ENCODE peak calls at places on chromosomes 5 and 9, in five cellular contexts. I is left ventricle myocardium inferior, Z is endodermal cell, J is psoas muscle, N is transverse colon. L is an unnamed sample. For H3K36me3 and H3K27me3, the result is how much of the 10 kb centered on the place peaks cover.

GRCh38 chr5:180400416-180400815 is 47.3 kb upstream of the GFPT2 start:
- DNase-seq in I (no peak), Z (no peak), J (no peak), N (no peak), L (peak)

GRCh38 chr5:137666109-137666850 is 69.6 kb downstream of the KLHL3 start:
- DNase-seq in I (no peak), Z (no peak), J (no peak), N (no peak), L (no peak)

GRCh38 chr9:71048271-71048670 is 73.2 kb downstream of the TRPM3 start:
- DNase-seq in I (no peak), Z (no peak), J (no peak), N (no peak), L (no peak)

GRCh38 chr9:21402387-21403247 is 6.3 kb upstream of the IFNA8 start:
- DNase-seq in I (no peak), Z (peak), J (peak), N (no peak), L (peak)

GRCh38 chr5:92687793-92688467 is 893.1 kb downstream of the NR2F1-AS1 start:
- DNase-seq in I (no peak), Z (peak), J (no peak), N (no peak), L (peak)

GRCh38 chr5:14718778-14719177 is 54.3 kb downstream of the OTULIN start:
- DNase-seq in I (no peak), Z (no peak), J (no peak), N (no peak), L (no peak)

GRCh38 chr5:90940227-90940995 is 381.8 kb downstream of the ADGRV1 start:
- DNase-seq in I (no peak), Z (peak), J (no peak), N (peak), L (peak)

GRCh38 chr5:2887401-2888348 is 136.2 kb upstream of the IRX2 start:
- DNase-seq in I (no peak), Z (peak), J (no peak), N (no peak), L (no peak)

GRCh38 chr5:113242481-113243348 is 192.1 kb downstream of the TSSK1B start:
- DNase-seq in I (no peak), Z (no peak), J (no peak), N (no peak), L (no peak)

GRCh38 chr5:50968296-50969206 is 302.1 kb downstream of the PARP8 start:
- DNase-seq in I (no peak), Z (peak), J (no peak), N (no peak), L (no peak)

GRCh38 chr9:95506438-95506691 is 10.4 kb downstream of the PTCH1 start:
- DNase-seq in I (peak), Z (peak), J (no peak), N (peak), L (peak)

GRCh38 chr5:19608434-19608833 is 379.6 kb downstream of the CDH18 start:
- DNase-seq in I (no peak), Z (no peak), J (no peak), N (no peak), L (no peak)

GRCh38 chr9:18976368-18977238 is 56.4 kb downstream of the SAXO1 start:
- DNase-seq in I (no peak), Z (no peak), J (no peak), N (no peak), L (no peak)

GRCh38 chr5:32711693-32712462 is 757 bp downstream of the NPR3 start:
- DNase-seq in I (peak), Z (peak), J (peak), N (no peak), L (peak)

GRCh38 chr9:98181746-98182068 is 10.7 kb downstream of the CORO2A start:
- DNase-seq in I (no peak), Z (no peak), J (no peak), N (no peak), L (no peak)

GRCh38 chr5:138276402-138277054 is 2.1 kb upstream of the GFRA3 start:
- DNase-seq in I (no peak), Z (no peak), J (no peak), N (no peak), L (no peak)

GRCh38 chr5:97377582-97377981 is 194.5 kb upstream of the RIOK2 start:
- DNase-seq in I (no peak), Z (no peak), J (no peak), N (no peak), L (no peak)

GRCh38 chr5:78576376-78576775 is 72.2 kb downstream of the LHFPL2 start:
- DNase-seq in I (no peak), Z (no peak), J (no peak), N (no peak), L (no peak)

GRCh38 chr5:94375801-94376200 is 242.6 kb downstream of the KIAA0825 start:
- DNase-seq in I (no peak), Z (no peak), J (no peak), N (no peak), L (no peak)

GRCh38 chr5:73094415-73094814 is 26.0 kb upstream of the TMEM171 start:
- DNase-seq in I (no peak), Z (no peak), J (no peak), N (no peak), L (no peak)

DNA sequence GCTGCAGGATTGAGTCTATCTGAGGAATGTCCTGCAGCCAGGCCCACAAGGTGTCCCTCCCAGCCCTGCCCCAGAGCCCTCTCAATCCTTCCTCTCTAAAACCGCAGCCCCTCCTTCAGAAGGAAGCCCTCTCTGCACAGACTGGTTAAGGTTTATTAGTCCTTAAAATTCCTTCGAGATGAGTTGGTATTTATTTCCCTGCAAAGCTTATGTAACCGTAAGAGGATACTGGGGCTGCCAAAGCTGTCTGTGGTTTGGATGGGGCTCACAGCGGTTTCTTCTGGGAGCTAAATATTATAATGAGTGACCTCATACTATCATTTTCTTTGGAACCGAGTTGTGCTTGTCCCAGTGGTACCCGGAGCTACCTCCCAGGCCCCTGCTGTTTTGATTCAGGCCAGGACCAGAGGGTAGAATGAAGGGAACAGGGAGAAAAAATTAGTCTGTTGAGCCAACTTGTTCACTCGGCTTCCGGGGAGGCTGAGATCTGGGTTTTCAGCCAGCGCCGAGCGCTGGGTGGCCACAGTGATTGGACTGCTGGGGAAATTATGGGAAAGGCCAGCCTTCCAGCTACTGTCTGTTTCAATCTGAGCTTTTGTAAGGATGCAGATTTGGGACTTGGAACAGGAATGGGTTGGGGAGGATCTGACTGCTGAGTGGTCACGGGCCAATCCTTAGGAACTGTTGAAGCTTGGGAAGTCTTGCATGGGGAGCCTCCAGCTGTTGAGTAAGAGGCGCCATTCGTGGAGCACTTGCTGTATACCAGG is 107.5 kb downstream of the NDFIP1 start:
- DNase-seq in I (peak), Z (no peak), J (peak), N (peak), L (no peak)
- H3K4me3 ChIP-seq in I (no peak), Z (no peak), J (peak), N (no peak), L (no peak)

DNA sequence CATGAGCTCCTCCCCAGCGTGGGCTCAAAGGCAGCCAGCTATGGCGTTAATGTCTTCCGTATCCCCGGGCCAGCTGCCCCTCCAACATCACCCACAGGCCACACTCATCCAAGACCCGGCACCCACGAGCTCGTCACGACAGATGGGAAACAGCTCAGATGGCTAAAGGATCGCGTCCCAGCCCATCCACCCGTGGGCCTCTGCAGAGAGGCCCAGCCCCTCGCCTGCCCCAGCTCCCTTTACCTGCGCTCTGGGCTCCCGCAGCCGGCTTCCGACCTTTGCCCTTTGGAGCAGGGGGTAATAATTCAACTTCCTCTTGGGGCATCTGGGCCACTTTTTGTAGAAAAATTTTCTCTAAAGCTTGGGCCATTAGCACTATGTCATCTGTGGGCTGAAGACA is 16.5 kb downstream of the BRD3 start:
- DNase-seq in I (no peak), Z (no peak), J (no peak), N (no peak), L (no peak)
- H3K36me3 ChIP-seq in I (half or more), Z (under half), J (under half), N (under half), L (under half)

GRCh38 chr5:66810747-66811355 is 214.7 kb downstream of the MAST4 start:
- DNase-seq in I (no peak), Z (no peak), J (no peak), N (no peak), L (no peak)
- H3K27me3 ChIP-seq in I (under half), Z (under half), J (under half), N (under half), L (under half)

GRCh38 chr5:43338856-43339255 is 25.6 kb upstream of the HMGCS1 start:
- DNase-seq in I (no peak), Z (no peak), J (no peak), N (no peak), L (no peak)

GRCh38 chr5:43332401-43332800 is 19.2 kb upstream of the HMGCS1 start:
- DNase-seq in I (no peak), Z (no peak), J (no peak), N (no peak), L (no peak)

GRCh38 chr5:43335681-43336080 is 22.5 kb upstream of the HMGCS1 start:
- DNase-seq in I (no peak), Z (no peak), J (no peak), N (no peak), L (no peak)

GRCh38 chr5:43336159-43336558 is 22.9 kb upstream of the HMGCS1 start:
- DNase-seq in I (no peak), Z (no peak), J (no peak), N (no peak), L (no peak)
- H3K4me3 ChIP-seq in I (no peak), Z (no peak), J (no peak), N (no peak), L (no peak)

GRCh38 chr9:16743375-16743774 is 127.1 kb downstream of the BNC2 start:
- DNase-seq in I (no peak), Z (no peak), J (no peak), N (no peak), L (no peak)

DNA sequence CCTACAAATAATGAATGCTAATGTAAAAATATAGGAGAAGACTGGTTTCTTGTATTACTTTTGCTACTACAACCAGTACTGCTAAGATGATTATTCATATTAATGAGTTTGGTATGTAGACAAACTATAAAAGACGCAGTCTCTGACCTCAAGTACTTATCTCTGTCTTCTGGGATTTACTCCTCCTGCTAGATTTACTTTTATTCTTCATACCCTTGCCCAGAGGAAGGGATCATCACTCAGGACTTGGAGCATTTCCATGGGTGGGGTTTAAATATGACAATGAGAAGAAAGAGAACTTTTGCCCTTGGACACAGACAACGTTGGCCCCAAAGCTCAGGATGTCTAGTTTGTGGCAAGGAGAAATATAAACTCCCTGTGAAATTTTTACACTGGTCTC is 126.1 kb downstream of the BNC2 start:
- DNase-seq in I (no peak), Z (no peak), J (no peak), N (no peak), L (no peak)
- H3K36me3 ChIP-seq in I (under half), Z (under half), J (under half), N (under half), L (under half)